ENCODE peak calls at places on chromosomes 7 and 10, in ten cellular contexts. One of them, this sample, is unnamed. For H3K4me1, the result is how much of the 10 kb centered on the place peaks cover.

GRCh38 chr7:30224511-30225031 is 59.8 kb upstream of the ZNRF2 start:
- DNase-seq in gastrocnemius medialis: no peak
- DNase-seq in colonic mucosa: no peak
- DNase-seq in psoas muscle: no peak
- DNase-seq in H9: no peak
- DNase-seq in CD8-positive, alpha-beta T cell: no peak
- DNase-seq in spleen: no peak
- DNase-seq in thyroid gland: no peak
- DNase-seq in hepatocyte: no peak
- DNase-seq in astrocyte: peak
- DNase-seq in this sample: no peak

GRCh38 chr7:139623518-139623917 is 100.0 kb downstream of the CLEC2L start:
- DNase-seq in gastrocnemius medialis: no peak
- DNase-seq in colonic mucosa: no peak
- DNase-seq in psoas muscle: no peak
- DNase-seq in H9: no peak
- DNase-seq in CD8-positive, alpha-beta T cell: no peak
- DNase-seq in spleen: no peak
- DNase-seq in thyroid gland: no peak
- DNase-seq in hepatocyte: no peak
- DNase-seq in astrocyte: no peak
- DNase-seq in this sample: no peak

GRCh38 chr10:103238506-103239252 is 7.0 kb upstream of the RPEL1 start:
- DNase-seq in gastrocnemius medialis: peak
- DNase-seq in colonic mucosa: peak
- DNase-seq in psoas muscle: no peak
- DNase-seq in H9: peak
- DNase-seq in CD8-positive, alpha-beta T cell: no peak
- DNase-seq in spleen: no peak
- DNase-seq in thyroid gland: no peak
- DNase-seq in hepatocyte: peak
- DNase-seq in astrocyte: peak
- DNase-seq in this sample: no peak

GRCh38 chr10:60162631-60163030 is 227.0 kb downstream of the ANK3 start:
- DNase-seq in gastrocnemius medialis: no peak
- DNase-seq in colonic mucosa: no peak
- DNase-seq in psoas muscle: no peak
- DNase-seq in H9: no peak
- DNase-seq in CD8-positive, alpha-beta T cell: no peak
- DNase-seq in spleen: no peak
- DNase-seq in thyroid gland: no peak
- DNase-seq in hepatocyte: no peak
- DNase-seq in astrocyte: no peak
- DNase-seq in this sample: no peak

GRCh38 chr7:128030999-128031681 is at the start of gene LRRC4:
- DNase-seq in gastrocnemius medialis: no peak
- DNase-seq in colonic mucosa: peak
- DNase-seq in psoas muscle: no peak
- DNase-seq in H9: peak
- DNase-seq in CD8-positive, alpha-beta T cell: no peak
- DNase-seq in spleen: peak
- DNase-seq in thyroid gland: peak
- DNase-seq in hepatocyte: peak
- DNase-seq in astrocyte: peak
- DNase-seq in this sample: peak

GRCh38 chr7:26103541-26104070 is 48.4 kb upstream of the NFE2L3 start:
- DNase-seq in gastrocnemius medialis: no peak
- DNase-seq in colonic mucosa: no peak
- DNase-seq in psoas muscle: no peak
- DNase-seq in H9: no peak
- DNase-seq in CD8-positive, alpha-beta T cell: no peak
- DNase-seq in spleen: no peak
- DNase-seq in thyroid gland: no peak
- DNase-seq in hepatocyte: no peak
- DNase-seq in astrocyte: no peak
- DNase-seq in this sample: no peak

GRCh38 chr10:15123749-15124184 is 26.6 kb downstream of the RPP38 start:
- DNase-seq in gastrocnemius medialis: no peak
- DNase-seq in colonic mucosa: no peak
- DNase-seq in psoas muscle: no peak
- DNase-seq in H9: no peak
- DNase-seq in CD8-positive, alpha-beta T cell: no peak
- DNase-seq in spleen: no peak
- DNase-seq in thyroid gland: no peak
- DNase-seq in hepatocyte: no peak
- DNase-seq in astrocyte: peak
- DNase-seq in this sample: no peak

GRCh38 chr10:98041352-98042043 is 11.1 kb upstream of the CRTAC1 start:
- DNase-seq in gastrocnemius medialis: peak
- DNase-seq in colonic mucosa: peak
- DNase-seq in psoas muscle: peak
- DNase-seq in H9: peak
- DNase-seq in CD8-positive, alpha-beta T cell: peak
- DNase-seq in spleen: no peak
- DNase-seq in thyroid gland: peak
- DNase-seq in hepatocyte: peak
- DNase-seq in astrocyte: peak
- DNase-seq in this sample: peak

GRCh38 chr7:74223711-74224510 is 14.1 kb downstream of the LAT2 start:
- DNase-seq in gastrocnemius medialis: no peak
- DNase-seq in colonic mucosa: peak
- DNase-seq in psoas muscle: no peak
- DNase-seq in H9: no peak
- DNase-seq in CD8-positive, alpha-beta T cell: no peak
- DNase-seq in spleen: no peak
- DNase-seq in thyroid gland: no peak
- DNase-seq in hepatocyte: no peak
- DNase-seq in astrocyte: no peak
- DNase-seq in this sample: no peak

GRCh38 chr10:381805-382204 is 246.6 kb downstream of the ZMYND11 start:
- DNase-seq in gastrocnemius medialis: no peak
- DNase-seq in colonic mucosa: no peak
- DNase-seq in psoas muscle: no peak
- DNase-seq in H9: no peak
- DNase-seq in CD8-positive, alpha-beta T cell: no peak
- DNase-seq in spleen: no peak
- DNase-seq in thyroid gland: no peak
- DNase-seq in hepatocyte: no peak
- DNase-seq in astrocyte: no peak
- DNase-seq in this sample: no peak

GRCh38 chr10:536371-536925 is 153.0 kb downstream of the DIP2C start:
- DNase-seq in gastrocnemius medialis: no peak
- DNase-seq in colonic mucosa: no peak
- DNase-seq in psoas muscle: no peak
- DNase-seq in H9: no peak
- DNase-seq in CD8-positive, alpha-beta T cell: no peak
- DNase-seq in spleen: no peak
- DNase-seq in thyroid gland: no peak
- DNase-seq in hepatocyte: no peak
- DNase-seq in astrocyte: peak
- DNase-seq in this sample: no peak

DNA sequence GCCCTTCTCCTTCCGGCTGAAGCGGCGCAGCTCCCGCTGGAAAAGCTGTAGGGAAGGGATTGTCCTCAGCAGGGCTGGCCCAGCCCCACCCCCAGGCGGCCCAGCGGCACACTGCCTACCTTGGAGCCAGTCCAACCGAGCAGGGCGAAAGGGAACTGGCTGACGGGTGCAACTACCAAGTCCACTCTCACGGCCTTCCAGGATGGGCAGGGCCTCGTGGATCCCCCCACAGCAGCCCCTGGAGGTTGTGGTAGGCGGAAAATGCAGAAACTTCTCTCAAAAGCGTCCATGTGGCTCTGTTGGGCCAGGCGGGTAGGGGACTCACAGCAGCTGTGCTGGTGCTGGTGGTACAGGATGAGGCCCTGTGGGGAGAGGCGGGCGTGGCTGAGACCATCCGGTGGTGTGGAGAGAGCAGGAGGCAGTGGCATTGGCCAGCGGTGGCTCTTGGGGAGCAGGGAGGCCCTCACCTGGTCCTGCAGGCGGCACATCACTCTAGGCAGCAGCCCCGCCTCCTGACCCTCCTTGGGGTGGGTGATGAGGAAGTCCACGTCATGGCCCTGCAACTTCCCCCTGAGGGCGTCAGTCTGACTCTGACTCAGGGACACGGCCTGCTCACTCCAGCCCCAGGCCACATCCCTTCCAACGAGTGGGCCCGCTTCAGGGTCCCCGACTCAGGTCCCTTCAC is 8.4 kb upstream of the PGAM2 start:
- DNase-seq in gastrocnemius medialis: peak
- DNase-seq in colonic mucosa: peak
- DNase-seq in psoas muscle: peak
- DNase-seq in H9: peak
- DNase-seq in CD8-positive, alpha-beta T cell: peak
- DNase-seq in spleen: peak
- DNase-seq in thyroid gland: no peak
- DNase-seq in hepatocyte: no peak
- DNase-seq in astrocyte: peak
- DNase-seq in this sample: peak
- H3K4me1 ChIP-seq in gastrocnemius medialis: under half
- H3K4me1 ChIP-seq in colonic mucosa: under half
- H3K4me1 ChIP-seq in psoas muscle: half or more
- H3K4me1 ChIP-seq in H9: under half
- H3K4me1 ChIP-seq in CD8-positive, alpha-beta T cell: under half
- H3K4me1 ChIP-seq in spleen: under half
- H3K4me1 ChIP-seq in thyroid gland: under half
- H3K4me1 ChIP-seq in hepatocyte: under half
- H3K4me1 ChIP-seq in astrocyte: under half
- H3K4me1 ChIP-seq in this sample: under half

GRCh38 chr7:71843677-71844076 is 568.5 kb downstream of the CALN1 start:
- DNase-seq in gastrocnemius medialis: no peak
- DNase-seq in colonic mucosa: no peak
- DNase-seq in psoas muscle: no peak
- DNase-seq in H9: no peak
- DNase-seq in CD8-positive, alpha-beta T cell: no peak
- DNase-seq in spleen: no peak
- DNase-seq in thyroid gland: no peak
- DNase-seq in hepatocyte: no peak
- DNase-seq in astrocyte: no peak
- DNase-seq in this sample: no peak
- TF ChIP-seq CTCF in gastrocnemius medialis: no peak
- TF ChIP-seq CTCF in colonic mucosa: no peak
- TF ChIP-seq CTCF in psoas muscle: no peak
- TF ChIP-seq CTCF in H9: peak
- TF ChIP-seq CTCF in CD8-positive, alpha-beta T cell: no peak
- TF ChIP-seq CTCF in spleen: no peak
- TF ChIP-seq CTCF in thyroid gland: no peak
- TF ChIP-seq CTCF in hepatocyte: no peak
- TF ChIP-seq CTCF in astrocyte: no peak
- TF ChIP-seq CTCF in this sample: no peak

GRCh38 chr7:22550514-22551010 is 50.6 kb upstream of the STEAP1B start:
- DNase-seq in gastrocnemius medialis: no peak
- DNase-seq in colonic mucosa: no peak
- DNase-seq in psoas muscle: no peak
- DNase-seq in H9: no peak
- DNase-seq in CD8-positive, alpha-beta T cell: no peak
- DNase-seq in spleen: no peak
- DNase-seq in thyroid gland: no peak
- DNase-seq in hepatocyte: no peak
- DNase-seq in astrocyte: no peak
- DNase-seq in this sample: no peak
- H3K4me1 ChIP-seq in gastrocnemius medialis: under half
- H3K4me1 ChIP-seq in colonic mucosa: under half
- H3K4me1 ChIP-seq in psoas muscle: under half
- H3K4me1 ChIP-seq in H9: under half
- H3K4me1 ChIP-seq in CD8-positive, alpha-beta T cell: under half
- H3K4me1 ChIP-seq in spleen: under half
- H3K4me1 ChIP-seq in thyroid gland: under half
- H3K4me1 ChIP-seq in hepatocyte: under half
- H3K4me1 ChIP-seq in astrocyte: under half
- H3K4me1 ChIP-seq in this sample: under half

DNA sequence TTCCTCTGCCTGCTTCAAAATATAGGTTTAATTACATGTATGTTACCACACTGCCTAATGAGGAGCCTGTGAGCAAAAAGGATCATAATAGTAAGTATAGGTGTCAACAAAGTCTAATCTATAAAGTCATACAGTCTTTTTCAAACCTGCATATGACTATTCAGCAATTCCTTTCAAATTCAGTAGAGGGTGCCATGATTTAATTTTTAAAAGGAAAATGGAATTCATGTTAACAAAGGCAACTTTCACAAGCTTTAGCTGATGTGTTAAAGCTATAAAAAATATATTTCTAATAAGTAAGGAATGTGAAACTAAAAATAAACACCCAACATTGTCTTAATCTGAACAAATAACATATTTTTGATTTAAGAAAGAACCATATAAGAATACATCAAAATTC is 52.1 kb downstream of the MPP7 start:
- DNase-seq in gastrocnemius medialis: no peak
- DNase-seq in colonic mucosa: no peak
- DNase-seq in psoas muscle: no peak
- DNase-seq in H9: no peak
- DNase-seq in CD8-positive, alpha-beta T cell: no peak
- DNase-seq in spleen: no peak
- DNase-seq in thyroid gland: no peak
- DNase-seq in hepatocyte: peak
- DNase-seq in astrocyte: peak
- DNase-seq in this sample: no peak
- TF ChIP-seq CTCF in gastrocnemius medialis: peak
- TF ChIP-seq CTCF in colonic mucosa: peak
- TF ChIP-seq CTCF in psoas muscle: peak
- TF ChIP-seq CTCF in H9: peak
- TF ChIP-seq CTCF in CD8-positive, alpha-beta T cell: peak
- TF ChIP-seq CTCF in spleen: peak
- TF ChIP-seq CTCF in thyroid gland: peak
- TF ChIP-seq CTCF in hepatocyte: peak
- TF ChIP-seq CTCF in astrocyte: peak
- TF ChIP-seq CTCF in this sample: peak

DNA sequence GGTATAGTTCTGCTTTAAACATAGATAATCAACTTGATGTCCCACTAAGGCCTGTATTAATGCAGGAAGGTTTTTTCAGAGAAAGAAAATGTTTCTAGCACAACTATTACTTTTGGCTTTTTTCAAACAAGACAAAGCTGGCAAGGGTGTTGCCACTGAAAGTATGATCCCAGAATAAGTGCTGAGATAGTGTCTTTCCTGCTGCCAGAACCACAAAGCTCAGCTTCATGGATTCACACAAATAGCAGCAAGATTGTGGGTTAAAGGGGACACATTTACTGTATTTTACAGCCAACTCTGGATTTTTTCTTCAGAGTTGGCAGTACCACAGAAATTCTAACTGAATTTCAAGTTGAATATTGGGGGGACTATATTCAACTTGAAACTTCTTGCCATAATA is 4.3 kb downstream of the NCOA4 start:
- DNase-seq in gastrocnemius medialis: no peak
- DNase-seq in colonic mucosa: no peak
- DNase-seq in psoas muscle: no peak
- DNase-seq in H9: no peak
- DNase-seq in CD8-positive, alpha-beta T cell: no peak
- DNase-seq in spleen: no peak
- DNase-seq in thyroid gland: no peak
- DNase-seq in hepatocyte: no peak
- DNase-seq in astrocyte: no peak
- DNase-seq in this sample: no peak
- H3K4me1 ChIP-seq in gastrocnemius medialis: half or more
- H3K4me1 ChIP-seq in colonic mucosa: under half
- H3K4me1 ChIP-seq in psoas muscle: half or more
- H3K4me1 ChIP-seq in H9: under half
- H3K4me1 ChIP-seq in CD8-positive, alpha-beta T cell: half or more
- H3K4me1 ChIP-seq in spleen: half or more
- H3K4me1 ChIP-seq in thyroid gland: half or more
- H3K4me1 ChIP-seq in hepatocyte: under half
- H3K4me1 ChIP-seq in astrocyte: under half
- H3K4me1 ChIP-seq in this sample: half or more

GRCh38 chr10:19663344-19663743 is 152.9 kb upstream of the PLXDC2 start:
- DNase-seq in gastrocnemius medialis: no peak
- DNase-seq in colonic mucosa: no peak
- DNase-seq in psoas muscle: no peak
- DNase-seq in H9: no peak
- DNase-seq in CD8-positive, alpha-beta T cell: no peak
- DNase-seq in spleen: no peak
- DNase-seq in thyroid gland: no peak
- DNase-seq in hepatocyte: no peak
- DNase-seq in astrocyte: no peak
- DNase-seq in this sample: no peak
- TF ChIP-seq CTCF in gastrocnemius medialis: no peak
- TF ChIP-seq CTCF in colonic mucosa: no peak
- TF ChIP-seq CTCF in psoas muscle: no peak
- TF ChIP-seq CTCF in H9: peak
- TF ChIP-seq CTCF in CD8-positive, alpha-beta T cell: no peak
- TF ChIP-seq CTCF in spleen: no peak
- TF ChIP-seq CTCF in thyroid gland: no peak
- TF ChIP-seq CTCF in hepatocyte: no peak
- TF ChIP-seq CTCF in astrocyte: no peak
- TF ChIP-seq CTCF in this sample: no peak